ENCODE peak calls at places on chromosomes 16 and 17, in seven cellular contexts. D, F, P, G, H, E and V are unnamed samples.
A peak's percentile ranks its signal among the peaks of the same experiment; 100 is the strongest.

GRCh38 chr16:21302898-21303528 is 24.9 kb upstream of the CRYM start:
- DNase-seq in P (no peak), D (no peak), H (peak; percentile 38), E (no peak), F (peak; percentile 90), G (no peak), V (no peak)

GRCh38 chr16:17346774-17347569 is 123.8 kb downstream of the XYLT1 start:
- DNase-seq in D (no peak), H (no peak), E (no peak), P (peak; percentile 64), G (no peak), F (no peak), V (no peak)

GRCh38 chr17:49993423-49994037 is 1.5 kb downstream of the DLX3 start:
- DNase-seq in P (peak; percentile 49), F (no peak), G (peak; percentile 30), H (no peak), D (no peak), E (peak; percentile 70), V (no peak)

GRCh38 chr17:77356109-77356689 is 215.4 kb downstream of the SEC14L1 start:
- DNase-seq in F (no peak), G (no peak), E (no peak), D (no peak), P (no peak), H (no peak), V (peak; percentile 21)

GRCh38 chr17:17691468-17692263 is 10.4 kb downstream of the RAI1 start:
- DNase-seq in D (no peak), P (no peak), G (peak; percentile 36), H (no peak), F (no peak), E (no peak), V (no peak)

GRCh38 chr16:49352923-49353322 is 20.7 kb upstream of the C16orf78 start:
- DNase-seq in D (no peak), G (no peak), H (no peak), P (no peak), E (no peak), F (no peak), V (no peak)

GRCh38 chr17:43998552-43998951 is 5.9 kb upstream of the NAGS start:
- DNase-seq in E (no peak), D (no peak), P (no peak), H (no peak), G (no peak), F (peak; percentile 58), V (no peak)

GRCh38 chr16:68985268-68985667 is 120.2 kb upstream of the HAS3 start:
- DNase-seq in F (no peak), D (no peak), H (no peak), E (no peak), G (no peak), P (no peak), V (no peak)

GRCh38 chr17:34582901-34583245 is 3.5 kb downstream of the TMEM132E start:
- DNase-seq in P (no peak), H (no peak), D (no peak), G (no peak), F (no peak), E (peak; percentile 28), V (peak; percentile 26)

GRCh38 chr17:50575581-50576210 is 15.2 kb downstream of the CACNA1G start:
- DNase-seq in G (no peak), P (no peak), D (no peak), F (no peak), E (no peak), H (no peak), V (no peak)

GRCh38 chr17:4554441-4554996 is 665 bp downstream of the MYBBP1A start:
- DNase-seq in F (no peak), H (no peak), E (peak; percentile 62), D (no peak), P (no peak), G (no peak), V (peak; percentile 45)

GRCh38 chr17:29837531-29837930 is 92.5 kb downstream of the SSH2 start:
- DNase-seq in G (no peak), E (no peak), D (no peak), H (no peak), F (no peak), P (no peak), V (no peak)

GRCh38 chr17:1754430-1755112 is 7.3 kb upstream of the SERPINF1 start:
- DNase-seq in P (no peak), E (peak; percentile 68), G (no peak), D (no peak), F (no peak), H (no peak), V (no peak)

GRCh38 chr16:48720266-48720665 is 110.3 kb upstream of the N4BP1 start:
- DNase-seq in F (no peak), D (no peak), E (no peak), H (no peak), G (no peak), P (no peak), V (no peak)

GRCh38 chr17:63998050-63998720 is at the start of gene PRR29:
- DNase-seq in E (peak; percentile 86), H (no peak), F (no peak), P (peak; percentile 75), D (peak; percentile 32), G (peak; percentile 67), V (peak; percentile 67)

GRCh38 chr17:5888811-5889210 is 181.4 kb upstream of the WSCD1 start:
- DNase-seq in E (no peak), P (no peak), D (no peak), H (no peak), G (no peak), F (no peak), V (no peak)
- TF ChIP-seq CTCF in E (no peak), P (no peak), D (no peak), H (no peak), G (no peak), F (no peak), V (no peak)

GRCh38 chr17:61427567-61427966 is 24.7 kb upstream of the TBX4 start:
- DNase-seq in H (no peak), D (no peak), E (no peak), F (no peak), G (no peak), P (no peak), V (no peak)

GRCh38 chr17:61422869-61423268 is 23.2 kb downstream of the TBX2 start:
- DNase-seq in D (no peak), E (no peak), G (no peak), H (no peak), F (no peak), P (no peak), V (no peak)

GRCh38 chr17:61423967-61424649 is 24.5 kb downstream of the TBX2 start:
- DNase-seq in E (no peak), P (no peak), F (no peak), D (no peak), H (no peak), G (no peak), V (no peak)

GRCh38 chr17:61426482-61427304 is 25.5 kb upstream of the TBX4 start:
- DNase-seq in E (no peak), G (no peak), P (no peak), D (no peak), H (no peak), F (peak; percentile 57), V (no peak)

GRCh38 chr17:61425682-61426481 is 26.2 kb downstream of the TBX2 start:
- DNase-seq in E (no peak), H (no peak), P (peak; percentile 57), D (no peak), F (no peak), G (no peak), V (no peak)
- TF ChIP-seq CTCF in E (no peak), H (no peak), P (no peak), D (no peak), F (peak; percentile 19), G (no peak), V (no peak)

GRCh38 chr16:86224126-86224525 is 286.2 kb upstream of the FOXF1 start:
- DNase-seq in G (no peak), F (no peak), H (no peak), P (no peak), D (no peak), E (no peak), V (no peak)
- TF ChIP-seq CTCF in G (no peak), F (no peak), H (peak; percentile 10), P (no peak), D (no peak), E (no peak), V (no peak)

GRCh38 chr16:12271006-12271405 is 294.5 kb downstream of the SNX29 start:
- DNase-seq in P (no peak), G (no peak), E (no peak), H (no peak), D (no peak), F (no peak), V (no peak)
- TF ChIP-seq CTCF in P (no peak), G (no peak), E (peak; percentile 20), H (peak; percentile 40), D (no peak), F (peak; percentile 36), V (no peak)

GRCh38 chr17:40926341-40926740 is 11.1 kb downstream of the KRT23 start:
- DNase-seq in P (no peak), E (no peak), F (no peak), G (no peak), H (no peak), D (no peak), V (no peak)

GRCh38 chr17:40936437-40936971 is 942 bp downstream of the KRT23 start:
- DNase-seq in D (no peak), F (no peak), H (no peak), P (peak; percentile 27), G (no peak), E (no peak), V (peak; percentile 43)

GRCh38 chr17:40935624-40936023 is 1.8 kb downstream of the KRT23 start:
- DNase-seq in E (no peak), D (no peak), G (no peak), F (no peak), H (no peak), P (no peak), V (no peak)

GRCh38 chr17:40932608-40933007 is 4.8 kb downstream of the KRT23 start:
- DNase-seq in D (no peak), E (no peak), G (no peak), H (no peak), P (no peak), F (no peak), V (no peak)

DNA sequence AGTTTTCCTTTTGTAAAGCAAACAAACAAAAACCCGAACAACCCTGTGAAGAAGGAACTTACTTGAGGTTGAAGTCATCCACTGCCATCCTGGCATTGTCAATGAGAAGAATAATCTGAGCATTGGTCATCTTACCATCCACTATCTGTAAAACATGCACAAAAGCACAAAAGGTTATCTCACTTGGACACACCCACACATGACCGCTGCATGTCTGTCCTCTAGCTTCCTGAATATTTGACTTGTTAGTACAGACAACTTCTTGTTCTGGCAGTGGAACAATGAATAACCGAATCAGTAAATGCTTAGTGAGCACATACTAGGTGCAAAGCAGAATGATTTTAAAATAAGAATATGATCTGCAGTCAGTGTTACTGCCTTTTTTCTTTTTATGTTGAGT is 6.1 kb downstream of the KRT23 start:
- DNase-seq in G (no peak), H (no peak), F (no peak), E (no peak), P (no peak), D (no peak), V (no peak)
- TF ChIP-seq CTCF in G (no peak), H (no peak), F (no peak), E (no peak), P (no peak), D (no peak), V (no peak)

DNA sequence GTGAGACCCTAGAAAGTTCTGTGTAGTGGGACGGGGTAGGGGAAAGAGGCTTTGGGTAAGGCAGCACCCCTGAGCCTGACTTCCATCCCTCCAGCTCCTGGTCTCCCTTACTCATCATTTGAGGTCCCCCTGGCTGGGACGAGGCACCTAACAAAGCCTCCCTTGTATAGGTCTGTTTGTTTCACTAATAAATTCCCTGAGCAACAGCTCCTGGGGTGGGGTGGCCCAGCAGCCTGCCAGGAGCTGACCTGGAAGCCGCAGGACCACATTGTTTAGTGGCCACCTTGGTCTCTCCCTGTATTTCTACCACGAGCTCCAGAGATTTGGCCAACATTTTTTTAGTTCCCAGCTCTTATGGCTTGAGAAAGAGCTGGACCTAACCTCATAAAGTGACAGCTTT is 7.2 kb downstream of the PRR15L start:
- DNase-seq in E (no peak), G (no peak), F (no peak), P (no peak), D (no peak), H (no peak), V (no peak)
- TF ChIP-seq CTCF in E (no peak), G (no peak), F (no peak), P (no peak), D (no peak), H (no peak), V (no peak)